ENCODE peak calls at places on chromosomes 3 and 15, in seven cellular contexts. J is heart left ventricle; Q is neuronal stem cell; P is effector memory CD4-positive, alpha-beta T cell; M is CD4-positive, alpha-beta T cell; A is AG04450; C is ascending aorta. I is an unnamed sample.

GRCh38 chr3:24303057-24303754 is 191.4 kb downstream of the THRB start:
- DNase-seq in J (no peak), Q (no peak), P (no peak), M (no peak), A (no peak), C (no peak), I (no peak)

GRCh38 chr3:32757618-32758374 is 60.0 kb upstream of the TRIM71 start:
- DNase-seq in J (no peak), Q (no peak), P (no peak), M (no peak), A (no peak), C (no peak), I (no peak)

GRCh38 chr3:190131329-190131728 is 10.6 kb upstream of the P3H2 start:
- DNase-seq in J (no peak), Q (no peak), P (no peak), M (no peak), A (no peak), C (no peak), I (no peak)

GRCh38 chr3:127857270-127857801 is 35.0 kb upstream of the MGLL start:
- DNase-seq in J (no peak), Q (no peak), P (no peak), M (no peak), A (no peak), C (no peak), I (no peak)

GRCh38 chr3:48404440-48405342 is 25.2 kb downstream of the PLXNB1 start:
- DNase-seq in J (peak; percentile 21), Q (no peak), P (no peak), M (no peak), A (no peak), C (no peak), I (peak; percentile 11)

GRCh38 chr3:120472121-120472844 is 21.5 kb upstream of the FSTL1 start:
- DNase-seq in J (no peak), Q (no peak), P (no peak), M (no peak), A (no peak), C (no peak), I (no peak)

GRCh38 chr3:9786825-9787654 is 5.2 kb downstream of the TADA3 start:
- DNase-seq in J (no peak), Q (no peak), P (no peak), M (no peak), A (no peak), C (no peak), I (no peak)

GRCh38 chr3:169946336-169946735 is 20.3 kb upstream of the SEC62 start:
- DNase-seq in J (no peak), Q (no peak), P (no peak), M (no peak), A (no peak), C (no peak), I (no peak)

GRCh38 chr3:23501201-23501824 is 298.2 kb downstream of the UBE2E2 start:
- DNase-seq in J (no peak), Q (no peak), P (no peak), M (no peak), A (no peak), C (no peak), I (no peak)

GRCh38 chr15:101264911-101265641 is 12.2 kb downstream of the SELENOS start:
- DNase-seq in J (no peak), Q (no peak), P (no peak), M (no peak), A (no peak), C (no peak), I (no peak)

GRCh38 chr3:48472673-48472922 is 26.1 kb downstream of the ATRIP start:
- DNase-seq in J (no peak), Q (no peak), P (no peak), M (no peak), A (no peak), C (no peak), I (no peak)

GRCh38 chr15:41501191-41501917 is 7.7 kb downstream of the ITPKA start:
- DNase-seq in J (no peak), Q (peak; percentile 26), P (no peak), M (no peak), A (no peak), C (no peak), I (peak; percentile 23)

GRCh38 chr15:41501961-41502786 is 8.5 kb downstream of the ITPKA start:
- DNase-seq in J (no peak), Q (no peak), P (no peak), M (no peak), A (no peak), C (no peak), I (peak; percentile 18)

GRCh38 chr15:41503669-41504010 is 10.0 kb downstream of the ITPKA start:
- DNase-seq in J (no peak), Q (no peak), P (no peak), M (no peak), A (no peak), C (no peak), I (no peak)

GRCh38 chr15:41504751-41505492 is 8.7 kb downstream of the LTK start:
- DNase-seq in J (no peak), Q (no peak), P (no peak), M (no peak), A (no peak), C (no peak), I (no peak)

GRCh38 chr15:41502787-41503668 is 9.4 kb downstream of the ITPKA start:
- DNase-seq in J (no peak), Q (no peak), P (no peak), M (no peak), A (no peak), C (no peak), I (no peak)
- H3K27me3 ChIP-seq in J (peaks cover 53% of the 10 kb centered on the region), Q (peaks cover 92% of the 10 kb centered on the region), P (peaks cover 6% of the 10 kb centered on the region), M (peaks cover 34% of the 10 kb centered on the region), A (peaks cover 29% of the 10 kb centered on the region), C (peaks cover 8% of the 10 kb centered on the region), I (no peaks in the 10 kb centered on the region)

GRCh38 chr3:54865316-54865715 is 62.5 kb downstream of the LRTM1 start:
- DNase-seq in J (no peak), Q (no peak), P (no peak), M (no peak), A (no peak), C (no peak), I (no peak)

GRCh38 chr3:54862526-54862925 is 65.3 kb downstream of the LRTM1 start:
- DNase-seq in J (no peak), Q (no peak), P (no peak), M (no peak), A (no peak), C (no peak), I (no peak)

GRCh38 chr3:54863366-54863765 is 64.5 kb downstream of the LRTM1 start:
- DNase-seq in J (no peak), Q (no peak), P (no peak), M (no peak), A (no peak), C (no peak), I (no peak)

GRCh38 chr3:54863806-54864205 is 64.1 kb downstream of the LRTM1 start:
- DNase-seq in J (no peak), Q (no peak), P (no peak), M (no peak), A (no peak), C (no peak), I (no peak)

GRCh38 chr3:54866221-54866620 is 61.6 kb downstream of the LRTM1 start:
- DNase-seq in J (no peak), Q (no peak), P (no peak), M (no peak), A (no peak), C (no peak), I (no peak)
- H3K27me3 ChIP-seq in J (no peaks in the 10 kb centered on the region), Q (no peaks in the 10 kb centered on the region), P (no peaks in the 10 kb centered on the region), M (no peaks in the 10 kb centered on the region), A (no peaks in the 10 kb centered on the region), C (no peaks in the 10 kb centered on the region), I (no peaks in the 10 kb centered on the region)

DNA sequence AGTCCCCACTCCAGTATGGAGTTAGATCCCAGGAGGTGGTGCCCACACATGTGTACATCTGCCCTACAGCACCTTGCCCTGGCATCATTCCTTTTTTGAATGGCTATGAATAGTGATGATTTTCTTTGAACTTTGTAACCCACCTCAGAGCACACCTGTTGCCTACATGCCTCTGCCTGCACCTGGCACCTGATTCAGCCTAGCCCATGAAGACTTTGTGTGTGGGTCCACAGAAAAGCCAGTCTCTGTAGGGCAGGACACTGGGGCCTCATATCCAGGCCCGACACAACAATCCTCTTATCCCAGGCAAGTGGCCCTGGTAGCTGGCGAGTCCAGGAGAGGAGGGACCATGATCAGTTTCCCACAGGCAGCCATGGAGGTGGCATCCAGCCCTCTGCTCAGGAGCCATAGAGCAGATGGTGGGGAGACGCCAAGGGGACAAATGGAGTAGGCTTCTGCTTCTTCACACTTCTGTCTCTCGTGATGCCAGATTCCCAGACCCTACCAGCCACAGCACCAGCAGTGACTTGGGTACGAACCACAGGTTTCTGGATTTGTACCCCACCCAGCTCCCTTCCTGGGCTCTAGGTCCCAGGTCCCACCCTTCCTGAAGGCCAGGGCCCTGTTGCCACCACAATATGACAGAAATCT is 230.7 kb downstream of the UACA start:
- DNase-seq in J (no peak), Q (no peak), P (no peak), M (no peak), A (no peak), C (no peak), I (no peak)
- H3K27me3 ChIP-seq in J (no peaks in the 10 kb centered on the region), Q (no peaks in the 10 kb centered on the region), P (no peaks in the 10 kb centered on the region), M (no peaks in the 10 kb centered on the region), A (peaks cover 36% of the 10 kb centered on the region), C (no peaks in the 10 kb centered on the region), I (no peaks in the 10 kb centered on the region)

GRCh38 chr3:129004639-129005295 is 3.7 kb downstream of the EFCC1 start:
- DNase-seq in J (no peak), Q (no peak), P (no peak), M (no peak), A (no peak), C (no peak), I (no peak)

GRCh38 chr3:129003578-129004112 is 2.5 kb downstream of the EFCC1 start:
- DNase-seq in J (no peak), Q (no peak), P (peak; percentile 29), M (peak; percentile 46), A (no peak), C (no peak), I (no peak)

GRCh38 chr3:129001101-129001816 is at the start of gene EFCC1:
- DNase-seq in J (peak; percentile 87), Q (peak; percentile 72), P (no peak), M (no peak), A (no peak), C (no peak), I (peak; percentile 82)

GRCh38 chr3:129001817-129002572 is 891 bp downstream of the EFCC1 start:
- DNase-seq in J (no peak), Q (peak; percentile 41), P (no peak), M (no peak), A (no peak), C (no peak), I (no peak)

DNA sequence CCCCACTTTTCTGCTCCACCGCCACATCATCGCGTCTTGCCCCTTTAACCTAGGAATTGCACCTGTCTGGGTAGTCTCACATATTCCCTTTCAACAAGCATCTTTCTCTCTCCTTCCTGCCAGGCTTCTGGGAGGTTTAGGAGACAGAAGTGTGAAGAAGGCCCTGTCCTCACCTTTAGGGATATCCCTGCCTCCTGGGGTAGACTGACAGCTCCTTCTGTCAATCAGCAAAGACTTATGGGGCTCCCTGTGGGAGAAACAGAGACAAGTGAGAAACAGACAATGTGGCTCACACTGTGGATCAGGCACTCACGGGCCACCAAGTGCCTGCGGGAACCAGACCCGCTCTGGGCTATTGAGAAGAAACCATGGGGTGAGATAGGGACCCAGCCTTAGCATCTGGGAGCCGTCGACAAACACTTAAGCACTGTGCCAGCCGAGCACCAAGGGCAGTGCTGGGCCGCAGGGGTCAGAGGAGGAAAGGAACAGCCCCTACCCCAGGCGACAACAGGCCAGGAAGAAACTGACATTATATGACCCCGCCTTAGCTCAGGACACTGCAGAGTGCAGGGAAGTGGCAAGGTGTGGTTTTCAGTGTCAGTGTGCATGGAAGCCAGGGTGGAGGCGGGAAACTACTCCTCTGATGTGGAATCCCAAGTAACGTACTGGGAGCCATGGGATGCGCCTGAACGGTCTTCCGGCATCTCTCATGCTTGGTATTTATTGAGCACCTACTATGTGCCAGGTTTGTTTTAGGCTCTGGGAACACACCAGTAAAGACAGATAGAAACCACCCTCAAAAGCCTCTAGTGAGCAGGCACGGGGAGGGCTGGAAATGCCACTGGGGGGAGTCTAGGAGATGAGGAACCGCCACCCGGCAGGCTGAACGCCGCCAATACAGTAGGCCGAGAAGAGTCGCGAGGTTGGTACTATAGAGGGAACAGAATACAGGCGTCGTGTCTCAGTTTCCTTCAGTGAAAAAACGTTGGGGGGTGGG is 1.8 kb downstream of the EFCC1 start:
- DNase-seq in J (no peak), Q (no peak), P (no peak), M (no peak), A (no peak), C (no peak), I (no peak)
- H3K27me3 ChIP-seq in J (peaks cover 8% of the 10 kb centered on the region), Q (peaks cover 37% of the 10 kb centered on the region), P (peaks cover 26% of the 10 kb centered on the region), M (peaks cover 35% of the 10 kb centered on the region), A (peaks cover 71% of the 10 kb centered on the region), C (peaks cover 3% of the 10 kb centered on the region), I (no peaks in the 10 kb centered on the region)